ENCODE peak calls at places on chromosomes 2 and 18, in five cellular contexts. One of them, this sample, is unnamed.

GRCh38 chr2:42922790-42923631 is 130.6 kb upstream of the HAAO start:
- DNase-seq in H1: no peak
- DNase-seq in stimulated activated naive CD8-positive, alpha-beta T cell treated with anti-CD3 and anti-CD28 coated beads, Interleukin-15, Interleukin-2, amounts not matched to agents 100 U/mL and 50 U/mL, for 24 hours: no peak
- DNase-seq in fibroblast of lung: peak; percentile 94
- DNase-seq in endothelial cell: no peak
- DNase-seq in this sample: peak; percentile 65

GRCh38 chr2:149225446-149225845 is 104.9 kb upstream of the LYPD6 start:
- DNase-seq in H1: no peak
- DNase-seq in stimulated activated naive CD8-positive, alpha-beta T cell treated with anti-CD3 and anti-CD28 coated beads, Interleukin-15, Interleukin-2, amounts not matched to agents 100 U/mL and 50 U/mL, for 24 hours: no peak
- DNase-seq in fibroblast of lung: no peak
- DNase-seq in endothelial cell: no peak
- DNase-seq in this sample: no peak

GRCh38 chr2:220646424-220646823 is 925.7 kb downstream of the EPHA4 start:
- DNase-seq in H1: no peak
- DNase-seq in stimulated activated naive CD8-positive, alpha-beta T cell treated with anti-CD3 and anti-CD28 coated beads, Interleukin-15, Interleukin-2, amounts not matched to agents 100 U/mL and 50 U/mL, for 24 hours: no peak
- DNase-seq in fibroblast of lung: no peak
- DNase-seq in endothelial cell: no peak
- DNase-seq in this sample: no peak

GRCh38 chr2:17821535-17822451 is 5.5 kb downstream of the MSGN1 start:
- DNase-seq in H1: peak; percentile 40
- DNase-seq in stimulated activated naive CD8-positive, alpha-beta T cell treated with anti-CD3 and anti-CD28 coated beads, Interleukin-15, Interleukin-2, amounts not matched to agents 100 U/mL and 50 U/mL, for 24 hours: no peak
- DNase-seq in fibroblast of lung: peak; percentile 23
- DNase-seq in endothelial cell: no peak
- DNase-seq in this sample: no peak

GRCh38 chr2:81734981-81735380 is 1430.4 kb upstream of the LRRTM1 start:
- DNase-seq in H1: no peak
- DNase-seq in stimulated activated naive CD8-positive, alpha-beta T cell treated with anti-CD3 and anti-CD28 coated beads, Interleukin-15, Interleukin-2, amounts not matched to agents 100 U/mL and 50 U/mL, for 24 hours: no peak
- DNase-seq in fibroblast of lung: peak; percentile 0
- DNase-seq in endothelial cell: no peak
- DNase-seq in this sample: no peak

GRCh38 chr2:120675460-120676130 is 60.1 kb upstream of the GLI2 start:
- DNase-seq in H1: peak; percentile 94
- DNase-seq in stimulated activated naive CD8-positive, alpha-beta T cell treated with anti-CD3 and anti-CD28 coated beads, Interleukin-15, Interleukin-2, amounts not matched to agents 100 U/mL and 50 U/mL, for 24 hours: peak; percentile 50
- DNase-seq in fibroblast of lung: no peak
- DNase-seq in endothelial cell: peak; percentile 78
- DNase-seq in this sample: peak; percentile 40

GRCh38 chr2:98514879-98515570 is 70.4 kb downstream of the INPP4A start:
- DNase-seq in H1: no peak
- DNase-seq in stimulated activated naive CD8-positive, alpha-beta T cell treated with anti-CD3 and anti-CD28 coated beads, Interleukin-15, Interleukin-2, amounts not matched to agents 100 U/mL and 50 U/mL, for 24 hours: no peak
- DNase-seq in fibroblast of lung: peak; percentile 54
- DNase-seq in endothelial cell: no peak
- DNase-seq in this sample: peak; percentile 60

GRCh38 chr2:164722604-164723338 is 101.5 kb upstream of the GRB14 start:
- DNase-seq in H1: no peak
- DNase-seq in stimulated activated naive CD8-positive, alpha-beta T cell treated with anti-CD3 and anti-CD28 coated beads, Interleukin-15, Interleukin-2, amounts not matched to agents 100 U/mL and 50 U/mL, for 24 hours: no peak
- DNase-seq in fibroblast of lung: no peak
- DNase-seq in endothelial cell: no peak
- DNase-seq in this sample: no peak

GRCh38 chr2:43846140-43846793 is 7.5 kb downstream of the ABCG8 start:
- DNase-seq in H1: peak; percentile 31
- DNase-seq in stimulated activated naive CD8-positive, alpha-beta T cell treated with anti-CD3 and anti-CD28 coated beads, Interleukin-15, Interleukin-2, amounts not matched to agents 100 U/mL and 50 U/mL, for 24 hours: no peak
- DNase-seq in fibroblast of lung: no peak
- DNase-seq in endothelial cell: no peak
- DNase-seq in this sample: no peak

GRCh38 chr2:10400568-10400977 is 47.6 kb downstream of the ODC1 start:
- DNase-seq in H1: no peak
- DNase-seq in stimulated activated naive CD8-positive, alpha-beta T cell treated with anti-CD3 and anti-CD28 coated beads, Interleukin-15, Interleukin-2, amounts not matched to agents 100 U/mL and 50 U/mL, for 24 hours: peak; percentile 73
- DNase-seq in fibroblast of lung: no peak
- DNase-seq in endothelial cell: no peak
- DNase-seq in this sample: no peak

GRCh38 chr2:224400174-224400810 is 1.6 kb downstream of the FAM124B start:
- DNase-seq in H1: no peak
- DNase-seq in stimulated activated naive CD8-positive, alpha-beta T cell treated with anti-CD3 and anti-CD28 coated beads, Interleukin-15, Interleukin-2, amounts not matched to agents 100 U/mL and 50 U/mL, for 24 hours: no peak
- DNase-seq in fibroblast of lung: no peak
- DNase-seq in endothelial cell: no peak
- DNase-seq in this sample: no peak

GRCh38 chr2:240244543-240244942 is 104.1 kb upstream of the OTOS start:
- DNase-seq in H1: no peak
- DNase-seq in stimulated activated naive CD8-positive, alpha-beta T cell treated with anti-CD3 and anti-CD28 coated beads, Interleukin-15, Interleukin-2, amounts not matched to agents 100 U/mL and 50 U/mL, for 24 hours: no peak
- DNase-seq in fibroblast of lung: no peak
- DNase-seq in endothelial cell: no peak
- DNase-seq in this sample: no peak

GRCh38 chr2:141331127-141331526 is 799.7 kb downstream of the LRP1B start:
- DNase-seq in H1: no peak
- DNase-seq in stimulated activated naive CD8-positive, alpha-beta T cell treated with anti-CD3 and anti-CD28 coated beads, Interleukin-15, Interleukin-2, amounts not matched to agents 100 U/mL and 50 U/mL, for 24 hours: no peak
- DNase-seq in fibroblast of lung: peak; percentile 82
- DNase-seq in endothelial cell: no peak
- DNase-seq in this sample: peak; percentile 80

GRCh38 chr2:162795312-162795711 is 43.3 kb downstream of the KCNH7 start:
- DNase-seq in H1: no peak
- DNase-seq in stimulated activated naive CD8-positive, alpha-beta T cell treated with anti-CD3 and anti-CD28 coated beads, Interleukin-15, Interleukin-2, amounts not matched to agents 100 U/mL and 50 U/mL, for 24 hours: no peak
- DNase-seq in fibroblast of lung: no peak
- DNase-seq in endothelial cell: no peak
- DNase-seq in this sample: no peak

GRCh38 chr2:168494190-168494711 is 38.2 kb downstream of the CERS6 start:
- DNase-seq in H1: no peak
- DNase-seq in stimulated activated naive CD8-positive, alpha-beta T cell treated with anti-CD3 and anti-CD28 coated beads, Interleukin-15, Interleukin-2, amounts not matched to agents 100 U/mL and 50 U/mL, for 24 hours: no peak
- DNase-seq in fibroblast of lung: peak; percentile 17
- DNase-seq in endothelial cell: peak; percentile 34
- DNase-seq in this sample: no peak

GRCh38 chr2:74747411-74748080 is 86.4 kb upstream of the HK2 start:
- DNase-seq in H1: no peak
- DNase-seq in stimulated activated naive CD8-positive, alpha-beta T cell treated with anti-CD3 and anti-CD28 coated beads, Interleukin-15, Interleukin-2, amounts not matched to agents 100 U/mL and 50 U/mL, for 24 hours: no peak
- DNase-seq in fibroblast of lung: peak; percentile 43
- DNase-seq in endothelial cell: no peak
- DNase-seq in this sample: no peak

GRCh38 chr2:74481961-74482800 is 617 bp downstream of the CCDC142 start:
- DNase-seq in H1: peak; percentile 84
- DNase-seq in stimulated activated naive CD8-positive, alpha-beta T cell treated with anti-CD3 and anti-CD28 coated beads, Interleukin-15, Interleukin-2, amounts not matched to agents 100 U/mL and 50 U/mL, for 24 hours: peak; percentile 68
- DNase-seq in fibroblast of lung: peak; percentile 36
- DNase-seq in endothelial cell: peak; percentile 57
- DNase-seq in this sample: no peak

GRCh38 chr2:28835787-28836186 is 25.2 kb downstream of the SPDYA start:
- DNase-seq in H1: no peak
- DNase-seq in stimulated activated naive CD8-positive, alpha-beta T cell treated with anti-CD3 and anti-CD28 coated beads, Interleukin-15, Interleukin-2, amounts not matched to agents 100 U/mL and 50 U/mL, for 24 hours: no peak
- DNase-seq in fibroblast of lung: no peak
- DNase-seq in endothelial cell: no peak
- DNase-seq in this sample: no peak

GRCh38 chr18:13183790-13184189 is 34.8 kb upstream of the LDLRAD4 start:
- DNase-seq in H1: no peak
- DNase-seq in stimulated activated naive CD8-positive, alpha-beta T cell treated with anti-CD3 and anti-CD28 coated beads, Interleukin-15, Interleukin-2, amounts not matched to agents 100 U/mL and 50 U/mL, for 24 hours: no peak
- DNase-seq in fibroblast of lung: no peak
- DNase-seq in endothelial cell: no peak
- DNase-seq in this sample: no peak

GRCh38 chr2:86337235-86338099 is at the start of gene REEP1:
- DNase-seq in H1: no peak
- DNase-seq in stimulated activated naive CD8-positive, alpha-beta T cell treated with anti-CD3 and anti-CD28 coated beads, Interleukin-15, Interleukin-2, amounts not matched to agents 100 U/mL and 50 U/mL, for 24 hours: peak; percentile 42
- DNase-seq in fibroblast of lung: peak; percentile 13
- DNase-seq in endothelial cell: peak; percentile 40
- DNase-seq in this sample: peak; percentile 1

GRCh38 chr2:234463626-234464290 is 33.1 kb downstream of the ARL4C start:
- DNase-seq in H1: no peak
- DNase-seq in stimulated activated naive CD8-positive, alpha-beta T cell treated with anti-CD3 and anti-CD28 coated beads, Interleukin-15, Interleukin-2, amounts not matched to agents 100 U/mL and 50 U/mL, for 24 hours: peak; percentile 55
- DNase-seq in fibroblast of lung: peak; percentile 53
- DNase-seq in endothelial cell: no peak
- DNase-seq in this sample: no peak

GRCh38 chr2:1621041-1621440 is 123.3 kb downstream of the PXDN start:
- DNase-seq in H1: no peak
- DNase-seq in stimulated activated naive CD8-positive, alpha-beta T cell treated with anti-CD3 and anti-CD28 coated beads, Interleukin-15, Interleukin-2, amounts not matched to agents 100 U/mL and 50 U/mL, for 24 hours: no peak
- DNase-seq in fibroblast of lung: no peak
- DNase-seq in endothelial cell: no peak
- DNase-seq in this sample: no peak

GRCh38 chr18:75638597-75639467 is 211.3 kb upstream of the SMIM21 start:
- DNase-seq in H1: peak; percentile 53
- DNase-seq in stimulated activated naive CD8-positive, alpha-beta T cell treated with anti-CD3 and anti-CD28 coated beads, Interleukin-15, Interleukin-2, amounts not matched to agents 100 U/mL and 50 U/mL, for 24 hours: no peak
- DNase-seq in fibroblast of lung: peak; percentile 70
- DNase-seq in endothelial cell: no peak
- DNase-seq in this sample: peak; percentile 71

GRCh38 chr2:110820128-110820527 is 87.8 kb downstream of the ACOXL start:
- DNase-seq in H1: no peak
- DNase-seq in stimulated activated naive CD8-positive, alpha-beta T cell treated with anti-CD3 and anti-CD28 coated beads, Interleukin-15, Interleukin-2, amounts not matched to agents 100 U/mL and 50 U/mL, for 24 hours: no peak
- DNase-seq in fibroblast of lung: no peak
- DNase-seq in endothelial cell: no peak
- DNase-seq in this sample: no peak

GRCh38 chr2:226902041-226902972 is 66.5 kb downstream of the RHBDD1 start:
- DNase-seq in H1: no peak
- DNase-seq in stimulated activated naive CD8-positive, alpha-beta T cell treated with anti-CD3 and anti-CD28 coated beads, Interleukin-15, Interleukin-2, amounts not matched to agents 100 U/mL and 50 U/mL, for 24 hours: peak; percentile 9
- DNase-seq in fibroblast of lung: no peak
- DNase-seq in endothelial cell: no peak
- DNase-seq in this sample: peak; percentile 4

GRCh38 chr2:209146682-209147320 is 277.0 kb upstream of the MAP2 start:
- DNase-seq in H1: no peak
- DNase-seq in stimulated activated naive CD8-positive, alpha-beta T cell treated with anti-CD3 and anti-CD28 coated beads, Interleukin-15, Interleukin-2, amounts not matched to agents 100 U/mL and 50 U/mL, for 24 hours: no peak
- DNase-seq in fibroblast of lung: no peak
- DNase-seq in endothelial cell: no peak
- DNase-seq in this sample: no peak

GRCh38 chr2:153163055-153163454 is 315.5 kb downstream of the RPRM start:
- DNase-seq in H1: no peak
- DNase-seq in stimulated activated naive CD8-positive, alpha-beta T cell treated with anti-CD3 and anti-CD28 coated beads, Interleukin-15, Interleukin-2, amounts not matched to agents 100 U/mL and 50 U/mL, for 24 hours: peak; percentile 9
- DNase-seq in fibroblast of lung: peak; percentile 16
- DNase-seq in endothelial cell: peak; percentile 64
- DNase-seq in this sample: peak; percentile 30

GRCh38 chr2:240896394-240896793 is 438 bp upstream of the MAB21L4 start:
- DNase-seq in H1: no peak
- DNase-seq in stimulated activated naive CD8-positive, alpha-beta T cell treated with anti-CD3 and anti-CD28 coated beads, Interleukin-15, Interleukin-2, amounts not matched to agents 100 U/mL and 50 U/mL, for 24 hours: no peak
- DNase-seq in fibroblast of lung: no peak
- DNase-seq in endothelial cell: no peak
- DNase-seq in this sample: no peak